ENCODE peak calls at places on chromosomes 2 and 18, in six cellular contexts. O, T, E, V, B and D are unnamed samples.

GRCh38 chr2:173953047-173953424 is 12.1 kb downstream of the SP3 start:
- DNase-seq in T (no peak), O (no peak), V (no peak), E (no peak), B (no peak), D (no peak)

GRCh38 chr2:179592167-179592936 is 269.1 kb downstream of the ZNF385B start:
- DNase-seq in T (peak), B (no peak), E (no peak), O (no peak), V (no peak), D (peak)

GRCh38 chr18:79580481-79581171 is 99.0 kb upstream of the CTDP1 start:
- DNase-seq in B (no peak), E (no peak), T (no peak), O (peak), V (no peak), D (no peak)

GRCh38 chr18:79611040-79611681 is 68.4 kb upstream of the CTDP1 start:
- DNase-seq in V (peak), O (peak), B (no peak), T (peak), E (no peak), D (peak)

GRCh38 chr2:239357954-239358754 is 42.7 kb downstream of the HDAC4 start:
- DNase-seq in V (no peak), O (no peak), E (peak), B (no peak), T (no peak), D (peak)

GRCh38 chr2:38039111-38039510 is 36.8 kb downstream of the CYP1B1 start:
- DNase-seq in B (no peak), E (no peak), O (no peak), V (no peak), T (no peak), D (no peak)

GRCh38 chr2:38233231-38233983 is 143.7 kb downstream of the ATL2 start:
- DNase-seq in E (no peak), O (no peak), V (peak), T (peak), B (no peak), D (peak)

GRCh38 chr18:61001138-61001537 is 332.1 kb upstream of the CDH20 start:
- DNase-seq in B (no peak), T (no peak), E (no peak), V (no peak), O (no peak), D (no peak)

GRCh38 chr18:51164327-51165290 is 32.9 kb downstream of the MEX3C start:
- DNase-seq in B (peak), E (no peak), T (no peak), V (no peak), O (no peak), D (no peak)

DNA sequence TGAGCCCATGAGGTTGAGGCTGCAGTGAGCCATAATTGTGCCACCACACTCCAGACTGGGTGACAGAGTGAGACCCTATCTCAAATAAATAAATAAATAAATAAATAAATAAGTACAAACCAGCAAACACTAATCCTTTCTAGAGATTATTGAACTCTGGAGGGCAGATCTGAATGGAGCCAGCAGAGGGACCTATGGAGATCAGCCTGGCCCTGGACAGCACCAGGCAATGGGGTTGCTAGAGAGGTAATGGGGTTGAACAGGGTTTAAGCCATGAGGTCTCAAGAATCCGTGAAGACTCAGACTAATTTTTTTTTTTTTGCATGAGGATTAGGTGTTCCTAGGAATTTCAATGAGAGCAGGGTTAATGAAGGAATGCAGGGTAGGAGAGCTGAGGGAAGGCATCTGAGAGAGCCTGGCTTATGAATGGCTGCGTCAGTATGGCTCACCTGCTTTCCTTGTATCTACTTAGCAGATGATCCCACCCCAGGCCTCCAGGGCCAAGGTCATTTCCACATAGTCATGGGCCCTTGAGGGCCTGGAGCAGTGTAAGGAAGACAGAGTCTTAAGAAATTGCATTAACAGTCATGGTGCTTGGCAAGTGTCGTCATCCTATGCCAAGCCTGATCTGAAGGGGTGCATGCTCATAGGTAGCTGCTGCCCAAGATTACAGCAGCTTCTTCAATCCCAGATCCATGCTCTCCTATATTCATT is 34.6 kb upstream of the IL37 start:
- DNase-seq in O (no peak), E (no peak), V (no peak), T (no peak), B (no peak), D (no peak)
- H3K4me3 ChIP-seq in O (no peak), E (no peak), V (no peak), T (no peak), B (no peak), D (no peak)

GRCh38 chr2:109378682-109379081 is 235.1 kb downstream of the SEPTIN10 start:
- DNase-seq in E (peak), T (no peak), B (no peak), O (no peak), V (no peak), D (no peak)

GRCh38 chr2:109380502-109381326 is 233.1 kb downstream of the SEPTIN10 start:
- DNase-seq in V (peak), O (peak), T (peak), E (peak), B (no peak), D (no peak)

GRCh38 chr2:109381327-109381820 is 232.4 kb downstream of the SEPTIN10 start:
- DNase-seq in O (peak), B (no peak), T (no peak), V (peak), E (peak), D (no peak)

GRCh38 chr2:109377976-109378375 is 235.8 kb downstream of the SEPTIN10 start:
- DNase-seq in V (peak), O (peak), E (peak), T (no peak), B (no peak), D (no peak)

DNA sequence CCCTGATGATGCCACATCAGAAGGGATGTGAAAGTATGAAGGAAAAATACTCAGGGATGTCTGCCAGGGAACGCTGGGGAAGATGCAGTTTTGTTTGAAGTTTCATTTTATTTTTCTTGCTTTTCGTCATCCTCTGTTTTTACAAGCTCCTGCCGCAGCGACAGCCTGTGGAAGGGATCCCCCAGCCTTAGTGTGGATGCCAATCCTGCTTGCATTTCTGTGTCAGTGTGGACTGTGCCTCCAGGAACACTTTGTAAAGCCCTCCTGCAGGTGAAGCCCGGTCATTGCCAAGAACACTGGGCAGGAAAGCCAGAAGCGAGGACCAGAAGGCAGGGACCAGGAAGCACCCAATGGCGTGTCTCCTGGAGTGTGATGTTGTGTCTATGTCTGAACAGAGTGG is 234.3 kb downstream of the SEPTIN10 start:
- DNase-seq in V (peak), T (no peak), B (no peak), O (peak), E (peak), D (no peak)
- H3K4me3 ChIP-seq in V (no peak), T (no peak), B (no peak), O (no peak), E (no peak), D (no peak)

GRCh38 chr2:28893488-28893887 is 979 bp upstream of the WDR43 start:
- DNase-seq in T (no peak), O (no peak), B (no peak), V (no peak), E (peak), D (no peak)
- H3K4me3 ChIP-seq in T (no peak), O (no peak), B (no peak), V (no peak), E (no peak), D (no peak)

GRCh38 chr2:217904614-217904965 is 98.2 kb downstream of the TNS1 start:
- DNase-seq in E (peak), V (no peak), T (no peak), O (no peak), B (no peak), D (no peak)

GRCh38 chr2:217905395-217905794 is 97.4 kb downstream of the TNS1 start:
- DNase-seq in O (no peak), B (no peak), T (no peak), E (no peak), V (peak), D (no peak)

GRCh38 chr2:217903142-217903858 is 99.5 kb downstream of the TNS1 start:
- DNase-seq in T (no peak), E (no peak), B (no peak), O (no peak), V (no peak), D (no peak)

GRCh38 chr2:217902281-217903141 is 100.3 kb downstream of the TNS1 start:
- DNase-seq in V (peak), T (peak), E (peak), B (no peak), O (peak), D (peak)

DNA sequence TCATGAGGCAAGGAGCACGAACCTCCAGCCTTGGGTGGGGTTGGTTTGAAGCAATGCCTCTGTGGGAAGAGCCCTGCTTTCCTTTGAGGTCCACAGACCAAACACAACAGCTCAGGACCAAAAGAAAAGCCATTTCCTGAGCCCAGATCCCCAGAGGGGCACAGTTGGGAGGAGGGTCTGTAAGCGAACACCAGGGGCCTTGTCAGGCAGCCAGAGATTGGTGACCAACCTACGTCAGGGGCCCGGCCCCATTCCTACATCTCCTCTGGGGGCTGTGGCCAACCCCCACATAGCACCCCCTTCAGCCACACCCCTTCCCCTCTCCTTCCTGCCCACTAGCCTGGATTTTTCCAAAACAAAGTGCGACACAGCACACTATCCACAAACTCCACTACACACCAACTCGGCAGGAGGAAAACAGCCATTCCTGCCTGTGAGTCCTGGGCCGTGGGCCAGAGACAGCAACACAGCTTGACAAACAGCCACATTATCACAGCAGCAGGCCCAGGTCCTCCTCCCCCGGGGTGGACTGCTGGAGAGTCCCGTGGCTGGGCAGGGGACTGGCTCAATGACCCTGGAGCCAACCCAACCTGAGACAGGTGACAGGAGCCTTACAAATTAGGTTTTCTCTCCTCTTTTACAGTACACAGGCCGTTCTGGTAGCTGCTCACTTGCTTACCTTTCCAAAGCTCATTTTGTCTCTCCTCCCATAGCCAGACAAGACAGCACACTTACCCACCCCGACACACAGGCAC is 98.8 kb downstream of the TNS1 start:
- DNase-seq in T (no peak), O (peak), V (peak), B (no peak), E (peak), D (peak)
- H3K4me3 ChIP-seq in T (no peak), O (peak), V (peak), B (no peak), E (no peak), D (no peak)

DNA sequence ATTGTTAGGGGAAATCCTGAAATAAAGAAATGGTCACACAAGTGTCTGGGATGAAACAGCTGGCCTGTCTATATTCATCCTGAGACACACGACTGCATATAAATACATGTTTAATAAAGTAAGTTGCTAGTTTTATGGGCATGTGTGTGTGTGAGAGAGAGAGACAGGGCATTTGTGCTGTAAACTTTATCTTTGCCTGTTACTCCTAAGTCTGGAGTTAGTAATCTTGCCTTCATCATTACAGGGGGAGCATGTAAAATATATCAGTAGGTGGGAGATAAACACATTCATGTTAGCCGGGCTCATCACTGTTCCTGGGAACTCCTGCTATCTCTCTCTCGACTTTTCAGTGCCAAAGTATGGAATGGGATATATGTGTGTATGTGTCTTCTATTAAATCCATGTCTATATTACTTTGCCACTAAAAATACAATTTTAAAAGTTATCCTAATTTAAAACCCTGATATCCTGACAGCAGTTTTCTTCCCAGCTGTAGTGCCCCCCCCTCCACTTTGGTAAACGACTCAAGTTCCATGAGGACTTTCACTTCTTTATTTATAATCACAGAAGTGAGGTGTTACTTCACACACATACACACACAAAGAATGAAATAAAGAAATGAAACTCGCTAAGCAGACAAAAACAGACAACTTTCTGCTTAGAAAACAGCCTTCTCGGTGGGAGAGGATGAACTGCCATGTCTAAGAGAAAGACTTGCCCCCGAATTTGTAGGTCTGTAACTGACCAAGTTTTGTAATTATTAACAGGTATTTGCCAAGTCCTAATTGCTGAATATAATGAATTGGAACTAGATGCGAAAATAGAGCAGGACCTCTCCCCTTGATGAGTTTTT is 949 bp downstream of the ZEB2 start:
- DNase-seq in B (peak), T (no peak), E (no peak), O (no peak), V (no peak), D (no peak)
- H3K4me3 ChIP-seq in B (no peak), T (peak), E (no peak), O (peak), V (peak), D (peak)